ENCODE peak calls at places on chromosomes 13 and 19, in six cellular contexts. Y is ELR, V is T-helper 2 cell, R is dermis microvascular lymphatic vessel endothelial cell, K is left kidney, G is pancreas. S is an unnamed sample.

GRCh38 chr19:590396-590745 is 690 bp downstream of the HCN2 start:
- DNase-seq in K (peak), R (no peak), G (no peak), V (peak), Y (peak), S (no peak)

GRCh38 chr19:54114340-54114826 is 1.1 kb downstream of the TFPT start:
- DNase-seq in G (no peak), Y (peak), K (peak), V (peak), R (peak), S (peak)

GRCh38 chr13:27793377-27794074 is 1.2 kb downstream of the GSX1 start:
- DNase-seq in G (no peak), Y (no peak), K (no peak), R (no peak), V (peak), S (no peak)

GRCh38 chr13:74145249-74145970 is 11.2 kb upstream of the KLF12 start:
- DNase-seq in Y (no peak), V (peak), G (no peak), K (peak), R (no peak), S (no peak)

GRCh38 chr13:48505597-48506091 is 27.2 kb downstream of the RCBTB2 start:
- DNase-seq in G (no peak), Y (no peak), K (peak), V (peak), R (no peak), S (no peak)

GRCh38 chr13:39501711-39502324 is 101.2 kb downstream of the LHFPL6 start:
- DNase-seq in K (peak), G (no peak), Y (no peak), V (peak), R (no peak), S (no peak)

GRCh38 chr13:94382520-94382919 is 97.0 kb downstream of the DCT start:
- DNase-seq in K (peak), Y (no peak), G (no peak), V (no peak), R (no peak), S (no peak)

GRCh38 chr19:38068851-38069250 is 155.2 kb downstream of the DPF1 start:
- DNase-seq in R (no peak), V (no peak), G (no peak), Y (no peak), K (no peak), S (no peak)

GRCh38 chr13:111253334-111253872 is 67.0 kb upstream of the TEX29 start:
- DNase-seq in V (no peak), Y (no peak), R (no peak), K (no peak), G (no peak), S (no peak)

GRCh38 chr19:4744451-4745170 is 21.0 kb upstream of the DPP9 start:
- DNase-seq in Y (peak), R (no peak), G (no peak), V (no peak), K (peak), S (no peak)

GRCh38 chr13:113864303-113864890 is 521 bp upstream of the GAS6 start:
- DNase-seq in G (no peak), K (no peak), Y (peak), R (no peak), V (no peak), S (no peak)